ENCODE peak calls at places on chromosomes 4 and X, in ten cellular contexts. H is coronary artery, R is GM06990, Z is right lobe of liver, X is fibroblast of lung, C is HepG2, W is right atrium auricular region, D is BE2C, O is fibroblast of villous mesenchyme, K is stomach. V is an unnamed sample.

GRCh38 chr4:118173956-118174355 is 139.7 kb downstream of the NDST3 start:
- DNase-seq in W (no peak), H (no peak), Z (no peak), D (no peak), O (peak), R (no peak), C (no peak), X (peak), K (no peak), V (no peak)

GRCh38 chr4:25441519-25442117 is 64.6 kb downstream of the ANAPC4 start:
- DNase-seq in W (no peak), C (peak), H (no peak), X (peak), K (peak), R (no peak), Z (no peak), O (peak), D (peak), V (peak)

GRCh38 chr4:2330119-2331042 is 68.5 kb upstream of the MXD4 start:
- DNase-seq in C (no peak), D (no peak), K (no peak), H (no peak), R (no peak), Z (no peak), O (peak), W (no peak), X (peak), V (peak)

GRCh38 chrX:72126539-72127140 is 5.1 kb downstream of the RTL5 start:
- DNase-seq in X (peak), K (peak), R (peak), H (peak), D (peak), W (peak), Z (peak), C (peak), O (peak), V (peak)

GRCh38 chr4:5409237-5409636 is 299.1 kb downstream of the EVC2 start:
- DNase-seq in C (no peak), R (no peak), H (no peak), W (no peak), Z (no peak), X (no peak), K (no peak), O (no peak), D (no peak), V (peak)

GRCh38 chr4:39846135-39846534 is 131.6 kb downstream of the PDS5A start:
- DNase-seq in W (no peak), O (no peak), D (no peak), K (no peak), Z (no peak), R (no peak), X (peak), H (no peak), C (no peak), V (no peak)

GRCh38 chr4:21327976-21328700 is 620.4 kb downstream of the KCNIP4 start:
- DNase-seq in D (no peak), X (no peak), W (no peak), K (no peak), Z (no peak), C (no peak), H (no peak), R (no peak), O (no peak), V (peak)

GRCh38 chr4:75180790-75181776 is 248.2 kb downstream of the PARM1 start:
- DNase-seq in X (no peak), K (no peak), D (peak), H (no peak), R (peak), C (no peak), Z (no peak), W (no peak), O (peak), V (peak)

GRCh38 chr4:99651370-99651769 is 6.3 kb downstream of the C4orf54 start:
- DNase-seq in K (no peak), R (no peak), O (no peak), X (no peak), D (no peak), C (no peak), Z (no peak), W (no peak), H (no peak), V (no peak)

GRCh38 chr4:99649778-99650177 is 7.8 kb downstream of the C4orf54 start:
- DNase-seq in H (no peak), D (no peak), C (no peak), O (no peak), K (no peak), Z (no peak), W (no peak), R (no peak), X (no peak), V (no peak)

GRCh38 chr4:99651811-99652545 is 5.7 kb downstream of the C4orf54 start:
- DNase-seq in K (no peak), X (no peak), D (no peak), R (no peak), H (no peak), W (no peak), Z (no peak), C (no peak), O (no peak), V (no peak)

GRCh38 chr4:99648321-99648720 is 9.3 kb downstream of the C4orf54 start:
- DNase-seq in D (no peak), H (no peak), C (no peak), R (no peak), X (no peak), Z (no peak), O (no peak), K (no peak), W (no peak), V (no peak)

DNA sequence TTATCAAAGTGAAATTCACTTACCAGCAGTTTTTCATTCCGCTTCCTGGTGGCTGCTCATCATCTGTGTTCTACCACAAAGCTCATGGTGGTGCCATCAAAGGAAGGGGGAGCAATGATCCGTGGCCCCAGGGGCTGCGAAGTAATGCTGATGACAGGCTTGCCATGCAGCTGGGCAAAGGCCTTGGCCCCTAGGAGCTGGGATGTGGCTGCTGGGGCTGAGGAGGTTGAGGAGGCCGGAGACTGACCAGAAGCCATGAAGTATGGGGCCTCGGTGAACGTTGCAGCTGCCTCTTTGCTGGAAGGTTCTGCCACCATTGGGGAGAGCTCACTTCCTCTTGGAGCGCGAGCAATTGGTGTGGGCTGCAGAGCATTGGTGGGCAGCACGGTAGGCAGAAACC is 8.4 kb downstream of the C4orf54 start:
- DNase-seq in K (no peak), Z (no peak), R (no peak), W (no peak), D (no peak), X (no peak), C (no peak), O (no peak), H (no peak), V (no peak)
- H3K4me3 ChIP-seq in K (no peak), Z (no peak), R (no peak), W (no peak), D (no peak), X (no peak), C (no peak), O (no peak), H (no peak), V (no peak)

GRCh38 chr4:169270810-169271691 is at the start of gene SH3RF1:
- DNase-seq in R (peak), C (peak), H (peak), X (peak), W (peak), K (peak), O (peak), D (peak), Z (peak), V (peak)

GRCh38 chr4:169272265-169272886 is 1.6 kb upstream of the SH3RF1 start:
- DNase-seq in H (no peak), K (no peak), C (no peak), R (peak), Z (no peak), O (peak), X (peak), D (no peak), W (no peak), V (peak)

GRCh38 chr4:169268951-169269781 is 1.6 kb downstream of the SH3RF1 start:
- DNase-seq in D (peak), X (peak), Z (no peak), K (no peak), W (no peak), H (no peak), C (peak), O (peak), R (no peak), V (peak)

GRCh38 chr4:169271692-169272007 is 894 bp upstream of the SH3RF1 start:
- DNase-seq in H (no peak), D (no peak), C (no peak), W (no peak), X (no peak), O (no peak), R (no peak), K (no peak), Z (peak), V (no peak)

DNA sequence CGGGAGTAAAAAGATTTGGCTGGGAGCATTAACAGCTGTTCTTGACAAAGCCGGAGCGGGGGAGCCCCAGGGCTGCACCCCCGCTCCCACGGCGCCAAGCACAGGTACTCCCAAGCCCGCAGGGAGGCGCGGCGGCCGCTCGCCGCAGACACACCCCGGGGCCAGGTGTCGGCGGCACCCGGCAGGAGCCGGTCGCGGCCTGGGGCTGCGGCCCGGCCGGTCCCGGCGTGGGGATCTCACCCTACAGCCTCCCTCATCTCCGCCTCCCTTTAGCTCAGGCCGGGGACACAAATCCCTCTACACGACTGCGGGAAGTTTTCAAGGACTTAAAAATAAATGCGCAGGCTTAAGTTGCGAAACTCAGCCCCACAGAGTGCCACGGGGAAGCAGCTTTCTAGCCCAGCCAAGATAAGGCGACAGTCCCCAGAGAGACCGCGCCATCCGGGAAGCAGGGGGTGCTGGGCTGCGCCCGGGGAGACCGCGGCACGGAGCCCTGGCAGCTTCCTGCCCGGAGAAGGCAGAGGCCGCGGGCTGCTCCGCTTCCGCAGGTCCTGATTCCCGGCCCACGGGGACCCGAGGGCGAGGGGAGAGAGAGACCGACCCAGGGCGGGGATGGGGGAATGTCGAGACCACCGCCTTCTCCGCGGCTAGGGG is 473 bp downstream of the SH3RF1 start:
- DNase-seq in R (peak), C (no peak), K (peak), Z (peak), D (peak), X (peak), O (peak), H (peak), W (peak), V (peak)
- TF ChIP-seq CTCF in R (peak), C (peak), K (no peak), Z (peak), D (no peak), X (no peak), O (no peak), H (no peak), W (peak), V (no peak)

GRCh38 chrX:24694825-24695224 is 1.1 kb downstream of the POLA1 start:
- DNase-seq in D (no peak), H (no peak), R (no peak), C (no peak), O (no peak), Z (no peak), X (no peak), K (no peak), W (no peak), V (no peak)
- H3K4me3 ChIP-seq in D (peak), H (peak), R (peak), C (peak), O (no peak), Z (no peak), X (peak), K (peak), W (no peak), V (peak)

GRCh38 chr4:76780781-76781697 is 116.9 kb downstream of the SOWAHB start:
- DNase-seq in W (no peak), X (no peak), K (no peak), H (no peak), C (no peak), Z (no peak), R (no peak), D (no peak), O (peak), V (no peak)

GRCh38 chr4:76781698-76782595 is 116.0 kb downstream of the SOWAHB start:
- DNase-seq in X (peak), Z (no peak), H (no peak), C (peak), K (no peak), R (peak), O (peak), D (no peak), W (no peak), V (peak)

GRCh38 chr4:76784237-76784636 is 113.7 kb downstream of the SOWAHB start:
- DNase-seq in C (no peak), Z (no peak), W (no peak), O (peak), D (peak), R (no peak), H (no peak), X (peak), K (no peak), V (no peak)

GRCh38 chr4:76782837-76783236 is 115.1 kb downstream of the SOWAHB start:
- DNase-seq in Z (no peak), R (no peak), X (peak), W (no peak), H (no peak), O (peak), C (no peak), K (no peak), D (no peak), V (peak)

GRCh38 chr4:76783836-76784235 is 114.1 kb downstream of the SOWAHB start:
- DNase-seq in W (no peak), D (no peak), Z (no peak), O (no peak), H (no peak), R (no peak), K (no peak), X (peak), C (no peak), V (no peak)
- TF ChIP-seq CTCF in W (no peak), D (no peak), Z (no peak), O (no peak), H (no peak), R (no peak), K (no peak), X (no peak), C (no peak), V (no peak)

GRCh38 chrX:117291760-117292159 is 824.9 kb downstream of the KLHL13 start:
- DNase-seq in X (no peak), H (no peak), W (no peak), K (no peak), D (no peak), R (no peak), Z (no peak), C (no peak), O (no peak), V (no peak)
- H3K4me3 ChIP-seq in X (no peak), H (no peak), W (no peak), K (no peak), D (no peak), R (no peak), Z (no peak), C (no peak), O (no peak), V (no peak)

GRCh38 chrX:64570204-64570603 is 175.0 kb upstream of the MTMR8 start:
- DNase-seq in D (no peak), K (no peak), H (no peak), W (no peak), Z (no peak), R (no peak), X (no peak), O (no peak), C (no peak), V (peak)
- TF ChIP-seq CTCF in D (peak), K (no peak), H (no peak), W (no peak), Z (peak), R (no peak), X (no peak), O (peak), C (no peak), V (no peak)